ENCODE peak calls at places on chromosomes 12 and 14, in seven cellular contexts. B is upper lobe of left lung, S is uterus, K is sigmoid colon, W is tibial nerve, Z is GM12891, X is stomach. T is an unnamed sample.

GRCh38 chr12:122406701-122407154 is 15.7 kb downstream of the CLIP1 start:
- DNase-seq in S (no peak), X (no peak), W (no peak), K (no peak), B (no peak), Z (no peak), T (no peak)

GRCh38 chr12:68587448-68587873 is 23.2 kb upstream of the RAP1B start:
- DNase-seq in S (no peak), X (no peak), K (no peak), B (no peak), Z (peak), W (no peak), T (peak)

GRCh38 chr12:95600567-95600966 is 49.3 kb upstream of the USP44 start:
- DNase-seq in W (no peak), X (no peak), S (no peak), K (no peak), B (no peak), Z (no peak), T (peak)

GRCh38 chr12:5964913-5965900 is 20.1 kb upstream of the ANO2 start:
- DNase-seq in K (no peak), B (no peak), S (no peak), Z (no peak), X (no peak), W (no peak), T (no peak)

GRCh38 chr14:56817396-56817921 is 7.2 kb upstream of the OTX2 start:
- DNase-seq in W (no peak), Z (no peak), S (no peak), B (no peak), K (no peak), X (no peak), T (no peak)

GRCh38 chr12:113359133-113359938 is 949 bp downstream of the PLBD2 start:
- DNase-seq in B (no peak), S (peak), K (peak), Z (no peak), X (no peak), W (no peak), T (peak)

GRCh38 chr12:38342444-38342843 is 25.9 kb downstream of the ALG10B start:
- DNase-seq in W (no peak), B (no peak), X (no peak), Z (no peak), S (no peak), K (no peak), T (no peak)

GRCh38 chr14:64654072-64654899 is 49.9 kb upstream of the PLEKHG3 start:
- DNase-seq in W (no peak), X (no peak), S (no peak), K (no peak), Z (no peak), B (no peak), T (peak)

GRCh38 chr14:84003316-84003715 is 1526.6 kb upstream of the FLRT2 start:
- DNase-seq in B (no peak), K (no peak), S (no peak), W (no peak), X (no peak), Z (no peak), T (no peak)

GRCh38 chr14:68655961-68656360 is 136.9 kb downstream of the ZFP36L1 start:
- DNase-seq in X (no peak), K (no peak), Z (no peak), W (no peak), B (no peak), S (no peak), T (no peak)

GRCh38 chr14:99884834-99885648 is 91.8 kb downstream of the EML1 start:
- DNase-seq in W (no peak), S (peak), X (no peak), B (no peak), K (peak), Z (peak), T (peak)

GRCh38 chr12:92973614-92974013 is 44.5 kb upstream of the EEA1 start:
- DNase-seq in W (no peak), S (no peak), Z (no peak), K (no peak), X (no peak), B (no peak), T (peak)

GRCh38 chr12:51549637-51550036 is 41.4 kb upstream of the SCN8A start:
- DNase-seq in B (no peak), S (no peak), Z (no peak), X (no peak), K (no peak), W (no peak), T (no peak)

GRCh38 chr12:45988259-45988658 is 2.1 kb downstream of the SCAF11 start:
- DNase-seq in S (no peak), W (no peak), K (no peak), B (no peak), X (no peak), Z (no peak), T (no peak)

GRCh38 chr14:83342590-83342989 is 1808.9 kb upstream of the SEL1L start:
- DNase-seq in W (peak), Z (no peak), S (no peak), K (peak), X (no peak), B (no peak), T (no peak)

GRCh38 chr14:52802597-52802996 is 11.2 kb upstream of the GNPNAT1 start:
- DNase-seq in S (no peak), Z (no peak), K (no peak), X (no peak), B (no peak), W (no peak), T (no peak)

GRCh38 chr12:106301241-106301610 is 1.3 kb upstream of the TCP11L2 start:
- DNase-seq in W (no peak), X (no peak), S (no peak), B (no peak), K (no peak), Z (no peak), T (no peak)

GRCh38 chr12:27486986-27487385 is 37.0 kb upstream of the PPFIBP1 start:
- DNase-seq in S (no peak), W (no peak), B (no peak), Z (no peak), K (no peak), X (no peak), T (no peak)

GRCh38 chr12:45435945-45436710 is 220.2 kb downstream of the ANO6 start:
- DNase-seq in X (no peak), W (no peak), S (no peak), K (no peak), B (no peak), Z (no peak), T (peak)

GRCh38 chr14:73743431-73743931 is 29.3 kb upstream of the PNMA1 start:
- DNase-seq in Z (peak), K (peak), W (no peak), B (no peak), X (no peak), S (no peak), T (peak)

GRCh38 chr12:88639361-88639760 is 59.1 kb upstream of the KITLG start:
- DNase-seq in B (no peak), W (no peak), X (no peak), K (no peak), Z (no peak), S (no peak), T (no peak)

GRCh38 chr12:130026608-130027176 is 122.9 kb upstream of the TMEM132D start:
- DNase-seq in S (no peak), Z (peak), W (no peak), X (peak), B (no peak), K (no peak), T (peak)

GRCh38 chr14:20434701-20435453 is 1.1 kb downstream of the KLHL33 start:
- DNase-seq in X (no peak), S (peak), B (peak), K (peak), W (peak), Z (no peak), T (no peak)

GRCh38 chr12:8844665-8845064 is 22.2 kb downstream of the A2ML1 start:
- DNase-seq in W (peak), S (peak), X (peak), Z (no peak), B (no peak), K (peak), T (no peak)

GRCh38 chr12:130526813-130527212 is 189.1 kb downstream of the PIWIL1 start:
- DNase-seq in B (no peak), W (no peak), Z (no peak), S (no peak), K (no peak), X (no peak), T (peak)

GRCh38 chr14:53020193-53020932 is 69.5 kb upstream of the FERMT2 start:
- DNase-seq in S (no peak), Z (no peak), B (no peak), X (no peak), W (no peak), K (no peak), T (no peak)

GRCh38 chr14:58244556-58245387 is at the start of gene PSMA3:
- DNase-seq in B (peak), K (peak), X (peak), Z (peak), S (peak), W (peak), T (peak)
- TF ChIP-seq POLR2A in B (peak), K (peak), X (no peak), Z (peak), S (peak), W (peak), T (peak)

GRCh38 chr12:89709157-89709993 is 737 bp upstream of the ATP2B1 start:
- DNase-seq in K (peak), X (peak), W (peak), S (peak), B (peak), Z (peak), T (peak)
- TF ChIP-seq POLR2A in K (peak), X (no peak), W (peak), S (peak), B (peak), Z (peak), T (peak)

GRCh38 chr14:22875003-22875747 is 3.6 kb downstream of the LRP10 start:
- DNase-seq in Z (no peak), S (no peak), X (no peak), W (no peak), K (no peak), B (peak), T (no peak)

GRCh38 chr14:22872833-22873520 is 1.4 kb downstream of the LRP10 start:
- DNase-seq in B (no peak), S (no peak), X (no peak), Z (no peak), K (no peak), W (no peak), T (no peak)

GRCh38 chr14:22870811-22871199 is 735 bp upstream of the LRP10 start:
- DNase-seq in B (no peak), Z (no peak), K (no peak), X (no peak), W (no peak), S (no peak), T (no peak)

GRCh38 chr14:22871200-22871961 is at the start of gene LRP10:
- DNase-seq in W (peak), X (peak), S (peak), Z (peak), K (peak), B (peak), T (peak)

DNA sequence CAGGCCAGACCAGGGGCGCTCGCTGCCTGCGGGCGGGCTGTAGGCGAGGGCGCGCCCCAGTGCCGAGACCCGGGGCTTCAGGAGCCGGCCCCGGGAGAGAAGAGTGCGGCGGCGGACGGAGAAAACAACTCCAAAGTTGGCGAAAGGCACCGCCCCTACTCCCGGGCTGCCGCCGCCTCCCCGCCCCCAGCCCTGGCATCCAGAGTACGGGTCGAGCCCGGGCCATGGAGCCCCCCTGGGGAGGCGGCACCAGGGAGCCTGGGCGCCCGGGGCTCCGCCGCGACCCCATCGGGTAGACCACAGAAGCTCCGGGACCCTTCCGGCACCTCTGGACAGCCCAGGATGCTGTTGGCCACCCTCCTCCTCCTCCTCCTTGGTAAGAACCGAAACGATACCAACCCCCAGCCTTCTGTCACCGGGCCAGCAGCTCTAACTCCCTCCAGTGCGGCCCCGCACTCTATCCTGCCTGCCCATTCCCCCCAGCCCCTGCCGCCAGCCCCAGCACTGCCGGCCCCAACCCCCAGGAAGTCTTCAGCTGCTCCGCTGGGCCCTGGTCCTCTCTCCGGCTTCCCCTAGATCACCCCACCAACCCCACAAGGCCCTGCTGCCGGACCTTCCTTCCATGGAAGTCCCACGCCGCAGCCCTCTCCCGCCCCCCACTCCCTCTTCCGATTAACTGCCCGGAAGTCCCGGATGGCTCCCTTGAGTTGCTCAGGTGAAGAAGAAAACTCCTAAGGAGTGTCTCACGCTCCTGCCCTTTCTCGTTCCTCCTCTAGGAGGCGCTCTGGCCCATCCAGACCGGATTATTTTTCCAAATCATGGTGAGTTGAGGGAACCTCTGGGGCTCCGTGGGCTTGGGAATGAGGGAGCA is 657 bp downstream of the LRP10 start:
- DNase-seq in X (peak), K (peak), S (peak), B (no peak), Z (no peak), W (peak), T (peak)
- TF ChIP-seq POLR2A in X (no peak), K (no peak), S (peak), B (no peak), Z (no peak), W (no peak), T (peak)

GRCh38 chr14:34890937-34891336 is 15.8 kb upstream of the BAZ1A start:
- DNase-seq in Z (no peak), W (no peak), B (no peak), K (no peak), S (no peak), X (no peak), T (no peak)
- TF ChIP-seq POLR2A in Z (no peak), W (no peak), B (no peak), K (no peak), S (no peak), X (no peak), T (no peak)

GRCh38 chr14:76408877-76409276 is 32.9 kb downstream of the ESRRB start:
- DNase-seq in S (no peak), K (no peak), Z (no peak), W (no peak), X (no peak), B (no peak), T (no peak)
- TF ChIP-seq POLR2A in S (no peak), K (no peak), Z (no peak), W (no peak), X (no peak), B (no peak), T (no peak)

DNA sequence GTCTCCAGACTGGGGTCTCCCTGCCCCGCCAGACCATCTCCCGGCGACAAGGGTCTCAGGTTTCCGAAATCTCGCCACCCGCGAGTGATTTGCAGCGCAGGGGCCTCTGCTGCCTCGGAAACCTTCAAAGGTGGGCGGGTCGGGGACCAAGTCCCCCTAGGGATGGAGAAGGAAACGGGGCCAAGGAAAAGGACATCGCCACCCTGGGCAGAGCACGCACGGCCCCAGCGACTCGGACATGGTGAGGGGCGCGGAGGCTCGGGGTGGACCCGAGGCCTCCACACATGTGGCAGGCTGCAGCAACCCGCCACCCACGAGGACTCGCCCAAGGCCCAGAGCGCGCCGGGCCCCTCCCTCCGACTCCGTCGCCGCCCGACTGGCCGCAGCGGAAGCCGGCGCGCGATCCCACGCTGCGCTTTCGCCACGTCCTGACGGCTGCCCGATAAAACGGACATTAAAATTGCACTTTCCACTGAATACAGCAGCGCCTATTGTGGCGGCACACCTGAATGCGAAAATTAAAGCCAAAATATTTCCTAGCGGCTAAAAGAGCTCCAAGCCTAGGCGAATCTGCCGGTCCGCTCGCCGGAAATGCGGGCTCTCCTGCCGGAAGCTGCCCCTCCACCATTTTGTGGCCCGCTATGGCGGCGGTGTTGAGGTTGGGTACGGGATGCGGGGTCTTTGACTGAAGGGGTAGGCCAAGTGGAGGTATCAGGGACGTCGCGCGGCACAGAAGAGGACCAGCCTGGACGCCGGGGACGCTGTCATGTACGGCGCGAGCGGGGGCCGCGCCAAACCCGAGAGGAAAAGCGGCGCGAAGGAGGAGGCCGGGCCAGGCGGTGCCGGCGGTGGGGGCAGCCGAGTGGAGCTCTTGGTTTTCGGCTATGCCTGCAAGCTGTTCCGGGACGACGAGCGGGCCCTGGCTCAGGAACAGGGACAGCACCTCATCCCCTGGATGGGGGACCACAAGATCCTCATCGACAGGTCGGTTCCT is at the start of gene SFSWAP:
- DNase-seq in S (peak), B (peak), W (peak), Z (peak), K (peak), X (peak), T (peak)
- TF ChIP-seq POLR2A in S (no peak), B (peak), W (peak), Z (peak), K (peak), X (no peak), T (peak)